ENCODE peak calls at places on chromosome 16, in ten cellular contexts. U is upper lobe of right lung, K is SK-N-SH treated with all-trans-retinoic acid at 6 μM for 48 hours, C is pancreas, Z is GM12878, I is lower lobe of right lung, R is Right ventricle myocardium inferior, B is heart right ventricle, J is left lobe of liver, H is T-helper 17 cell. T is an unnamed sample.

GRCh38 chr16:55264949-55265348 is 59.1 kb upstream of the IRX6 start:
- ATAC-seq in Z (no peak), R (no peak), J (no peak), C (no peak), K (no peak), H (no peak), I (peak), B (no peak), U (no peak), T (no peak)

GRCh38 chr16:57235128-57236092 is 9.6 kb upstream of the ARL2BP start:
- ATAC-seq in K (no peak), R (no peak), J (no peak), U (peak), Z (peak), H (no peak), I (peak), C (peak), B (peak), T (no peak)

GRCh38 chr16:17342031-17342430 is 128.7 kb downstream of the XYLT1 start:
- ATAC-seq in R (no peak), I (peak), J (no peak), U (peak), B (no peak), C (no peak), H (no peak), Z (peak), K (no peak), T (no peak)

GRCh38 chr16:10938844-10939648 is 3.2 kb downstream of the DEXI start:
- ATAC-seq in C (no peak), Z (no peak), U (no peak), R (no peak), H (no peak), K (no peak), B (no peak), I (no peak), J (peak), T (no peak)

GRCh38 chr16:68117884-68118283 is 32.7 kb downstream of the NFATC3 start:
- ATAC-seq in R (no peak), H (no peak), I (no peak), U (no peak), J (no peak), C (no peak), K (no peak), Z (peak), B (no peak), T (no peak)

GRCh38 chr16:81565633-81566032 is 121.0 kb downstream of the CMIP start:
- ATAC-seq in U (no peak), R (no peak), I (no peak), B (no peak), K (no peak), H (no peak), Z (no peak), J (no peak), C (no peak), T (no peak)

GRCh38 chr16:17105239-17105721 is 365.5 kb downstream of the XYLT1 start:
- ATAC-seq in Z (no peak), C (no peak), K (no peak), H (peak), I (no peak), U (no peak), R (no peak), B (no peak), J (no peak), T (no peak)

GRCh38 chr16:80996688-80997138 is 10.0 kb downstream of the CMC2 start:
- ATAC-seq in J (peak), B (no peak), Z (no peak), K (no peak), H (peak), I (no peak), R (no peak), C (peak), U (no peak), T (no peak)

GRCh38 chr16:15961060-15961511 is 11.7 kb downstream of the ABCC1 start:
- ATAC-seq in J (no peak), Z (peak), I (no peak), K (no peak), R (no peak), C (no peak), B (no peak), U (no peak), H (peak), T (no peak)

GRCh38 chr16:53829186-53829747 is 125.3 kb downstream of the FTO start:
- ATAC-seq in B (no peak), I (no peak), C (no peak), Z (no peak), J (no peak), R (no peak), U (no peak), H (no peak), K (peak), T (no peak)

GRCh38 chr16:72467157-72467759 is 295.3 kb upstream of the PMFBP1 start:
- ATAC-seq in K (peak), I (no peak), H (peak), Z (peak), J (peak), C (peak), B (no peak), R (no peak), U (peak), T (no peak)

GRCh38 chr16:89155184-89155679 is 16.3 kb upstream of the CDH15 start:
- ATAC-seq in B (peak), H (no peak), J (peak), I (peak), Z (peak), U (peak), C (peak), R (peak), K (peak), T (peak)

GRCh38 chr16:23141959-23142740 is 7.1 kb downstream of the USP31 start:
- ATAC-seq in R (peak), B (peak), Z (no peak), I (no peak), C (peak), J (peak), H (no peak), K (no peak), U (no peak), T (peak)

GRCh38 chr16:56362057-56362655 is 63.2 kb downstream of the AMFR start:
- ATAC-seq in H (no peak), Z (no peak), K (no peak), R (no peak), B (no peak), C (no peak), J (no peak), U (no peak), I (no peak), T (no peak)

GRCh38 chr16:1794221-1794871 is 841 bp upstream of the IGFALS start:
- ATAC-seq in Z (no peak), J (peak), I (peak), R (no peak), C (peak), B (no peak), U (peak), H (no peak), K (no peak), T (no peak)

GRCh38 chr16:760498-761343 is at the start of gene MSLN:
- ATAC-seq in Z (no peak), H (no peak), C (peak), B (no peak), K (peak), I (peak), J (no peak), U (peak), R (peak), T (no peak)

GRCh38 chr16:17379121-17379571 is 91.6 kb downstream of the XYLT1 start:
- ATAC-seq in I (no peak), R (peak), Z (no peak), C (no peak), U (no peak), J (peak), B (peak), K (peak), H (no peak), T (peak)

GRCh38 chr16:31537362-31537921 is 9.7 kb downstream of the AHSP start:
- ATAC-seq in R (peak), H (no peak), I (peak), J (no peak), B (peak), K (no peak), U (peak), Z (no peak), C (peak), T (no peak)

GRCh38 chr16:2838928-2839327 is 8.8 kb downstream of the ZG16B start:
- ATAC-seq in J (peak), H (peak), Z (peak), B (peak), K (peak), R (peak), U (peak), I (peak), C (peak), T (peak)

GRCh38 chr16:56980203-56980535 is 9.2 kb upstream of the NLRC5 start:
- ATAC-seq in B (no peak), K (no peak), Z (no peak), I (no peak), J (no peak), C (no peak), H (no peak), R (no peak), U (no peak), T (no peak)